ENCODE peak calls at places on chromosomes 13 and 19, in seven cellular contexts. C is kidney; T is heart right ventricle; H is thoracic aorta; U is body of pancreas; B is right lobe of liver; K is CD8-positive, alpha-beta memory T cell. J is an unnamed sample.

GRCh38 chr13:50319603-50320296 is 304.5 kb downstream of the KCNRG start:
- DNase-seq in C (no peak), T (no peak), H (no peak), U (peak; percentile 14), B (no peak), K (no peak), J (no peak)

GRCh38 chr13:92187378-92187989 is 789.1 kb downstream of the GPC5 start:
- DNase-seq in C (no peak), T (no peak), H (no peak), U (peak; percentile 29), B (no peak), K (peak; percentile 17), J (no peak)

GRCh38 chr19:4069331-4069959 is 2.7 kb upstream of the ZBTB7A start:
- DNase-seq in C (peak; percentile 86), T (no peak), H (no peak), U (no peak), B (no peak), K (peak; percentile 40), J (no peak)

GRCh38 chr13:109729031-109729870 is 57.1 kb downstream of the IRS2 start:
- DNase-seq in C (no peak), T (no peak), H (no peak), U (no peak), B (no peak), K (no peak), J (no peak)

GRCh38 chr19:8569066-8569761 is 8.0 kb downstream of the MYO1F start:
- DNase-seq in C (no peak), T (no peak), H (no peak), U (no peak), B (peak; percentile 62), K (peak; percentile 44), J (no peak)

GRCh38 chr13:73809561-73809960 is 324.6 kb downstream of the KLF12 start:
- DNase-seq in C (no peak), T (no peak), H (no peak), U (no peak), B (no peak), K (no peak), J (no peak)

GRCh38 chr19:1027020-1027952 is 878 bp downstream of the CNN2 start:
- DNase-seq in C (no peak), T (peak; percentile 22), H (no peak), U (no peak), B (no peak), K (peak; percentile 51), J (no peak)

GRCh38 chr19:33699754-33700407 is 78.1 kb downstream of the CHST8 start:
- DNase-seq in C (peak; percentile 29), T (no peak), H (no peak), U (no peak), B (no peak), K (no peak), J (peak; percentile 40)

GRCh38 chr19:12034610-12035009 is 869 bp downstream of the ZNF433 start:
- DNase-seq in C (no peak), T (no peak), H (no peak), U (no peak), B (no peak), K (no peak), J (no peak)

GRCh38 chr19:47518139-47518538 is 3.3 kb upstream of the NAPA start:
- DNase-seq in C (no peak), T (no peak), H (no peak), U (no peak), B (no peak), K (peak; percentile 73), J (no peak)

GRCh38 chr19:5253403-5254110 is 87.1 kb downstream of the PTPRS start:
- DNase-seq in C (no peak), T (no peak), H (no peak), U (no peak), B (no peak), K (no peak), J (no peak)

GRCh38 chr13:111043575-111043982 is 71.5 kb upstream of the ARHGEF7 start:
- DNase-seq in C (peak; percentile 54), T (peak; percentile 64), H (no peak), U (no peak), B (no peak), K (no peak), J (no peak)

GRCh38 chr19:39032164-39032918 is at the start of gene FBXO27:
- DNase-seq in C (peak; percentile 85), T (peak; percentile 30), H (no peak), U (peak; percentile 31), B (peak; percentile 54), K (no peak), J (no peak)

GRCh38 chr19:45922281-45922680 is 7.7 kb upstream of the NANOS2 start:
- DNase-seq in C (peak; percentile 25), T (no peak), H (no peak), U (no peak), B (no peak), K (no peak), J (no peak)

GRCh38 chr19:55352040-55352439 is 2.5 kb downstream of the COX6B2 start:
- DNase-seq in C (no peak), T (no peak), H (no peak), U (no peak), B (no peak), K (no peak), J (no peak)

GRCh38 chr13:92843549-92843948 is 383.1 kb upstream of the GPC6 start:
- DNase-seq in C (no peak), T (no peak), H (no peak), U (no peak), B (no peak), K (no peak), J (no peak)

GRCh38 chr19:41298327-41298964 is 11.5 kb upstream of the CCDC97 start:
- DNase-seq in C (peak; percentile 88), T (peak; percentile 81), H (no peak), U (peak; percentile 57), B (no peak), K (peak; percentile 56), J (peak; percentile 87)

GRCh38 chr13:59976856-59977255 is 186.9 kb downstream of the DIAPH3 start:
- DNase-seq in C (no peak), T (no peak), H (no peak), U (no peak), B (no peak), K (no peak), J (no peak)

GRCh38 chr19:34589730-34590129 is 87.2 kb downstream of the SCGB2B2 start:
- DNase-seq in C (no peak), T (no peak), H (no peak), U (peak; percentile 58), B (no peak), K (no peak), J (no peak)

GRCh38 chr19:42965204-42965603 is 28.2 kb upstream of the PSG7 start:
- DNase-seq in C (no peak), T (no peak), H (no peak), U (no peak), B (no peak), K (no peak), J (no peak)

GRCh38 chr13:33678906-33679657 is 138.9 kb upstream of the RFC3 start:
- DNase-seq in C (peak; percentile 83), T (peak; percentile 36), H (peak; percentile 6), U (peak; percentile 81), B (peak; percentile 94), K (no peak), J (peak; percentile 72)

GRCh38 chr19:8054169-8054568 is 1.6 kb downstream of the CCL25 start:
- DNase-seq in C (no peak), T (no peak), H (no peak), U (no peak), B (peak; percentile 86), K (no peak), J (no peak)

GRCh38 chr19:52231154-52231565 is 38.2 kb upstream of the ZNF766 start:
- DNase-seq in C (no peak), T (no peak), H (no peak), U (no peak), B (no peak), K (no peak), J (no peak)

GRCh38 chr19:1269478-1270167 is 491 bp downstream of the CIRBP start:
- DNase-seq in C (peak; percentile 97), T (peak; percentile 89), H (peak; percentile 87), U (peak; percentile 92), B (peak; percentile 90), K (peak; percentile 86), J (peak; percentile 95)

GRCh38 chr13:112346899-112347229 is 29.3 kb upstream of the SPACA7 start:
- DNase-seq in C (no peak), T (no peak), H (no peak), U (no peak), B (no peak), K (no peak), J (no peak)

GRCh38 chr13:112348642-112349345 is 27.4 kb upstream of the SPACA7 start:
- DNase-seq in C (peak; percentile 30), T (no peak), H (no peak), U (no peak), B (no peak), K (no peak), J (no peak)

GRCh38 chr13:112345826-112346172 is 30.4 kb upstream of the SPACA7 start:
- DNase-seq in C (peak; percentile 36), T (no peak), H (no peak), U (no peak), B (no peak), K (no peak), J (no peak)

GRCh38 chr13:112343591-112343990 is 32.6 kb upstream of the SPACA7 start:
- DNase-seq in C (peak; percentile 32), T (no peak), H (no peak), U (no peak), B (no peak), K (no peak), J (no peak)

GRCh38 chr13:112346173-112346898 is 29.8 kb upstream of the SPACA7 start:
- DNase-seq in C (peak; percentile 63), T (no peak), H (no peak), U (no peak), B (no peak), K (no peak), J (no peak)
- H3K4me1 ChIP-seq in C (no peaks in the 10 kb centered on the region), T (no peaks in the 10 kb centered on the region), H (no peaks in the 10 kb centered on the region), U (no peaks in the 10 kb centered on the region), B (no peaks in the 10 kb centered on the region), K (no peaks in the 10 kb centered on the region), J (no peaks in the 10 kb centered on the region)

GRCh38 chr13:23375007-23375971 is 58.2 kb downstream of the SACS start:
- DNase-seq in C (peak; percentile 99), T (peak; percentile 99), H (peak; percentile 73), U (peak; percentile 96), B (peak; percentile 98), K (peak; percentile 91), J (peak; percentile 98)
- H3K4me1 ChIP-seq in C (no peaks in the 10 kb centered on the region), T (peaks cover 70% of the 10 kb centered on the region), H (peaks cover 26% of the 10 kb centered on the region), U (no peaks in the 10 kb centered on the region), B (no peaks in the 10 kb centered on the region), K (peaks cover 43% of the 10 kb centered on the region), J (peaks cover 32% of the 10 kb centered on the region)

GRCh38 chr19:6272411-6272791 is 7.4 kb downstream of the MLLT1 start:
- DNase-seq in C (no peak), T (no peak), H (no peak), U (no peak), B (no peak), K (no peak), J (no peak)
- H3K4me1 ChIP-seq in C (peaks cover 55% of the 10 kb centered on the region), T (peaks cover 73% of the 10 kb centered on the region), H (peaks cover 53% of the 10 kb centered on the region), U (peaks cover 74% of the 10 kb centered on the region), B (peaks cover 94% of the 10 kb centered on the region), K (no peaks in the 10 kb centered on the region), J (no peaks in the 10 kb centered on the region)

GRCh38 chr13:42107006-42107405 is 58.6 kb downstream of the DGKH start:
- DNase-seq in C (no peak), T (no peak), H (no peak), U (no peak), B (no peak), K (no peak), J (no peak)
- H3K4me1 ChIP-seq in C (peaks cover 3% of the 10 kb centered on the region), T (peaks cover 28% of the 10 kb centered on the region), H (peaks cover 6% of the 10 kb centered on the region), U (peaks cover 10% of the 10 kb centered on the region), B (no peaks in the 10 kb centered on the region), K (peaks cover 6% of the 10 kb centered on the region), J (peaks cover 15% of the 10 kb centered on the region)

J was measured in sigmoid colon.